ENCODE peak calls at places on chromosome 22, in nine cellular contexts. M is astrocyte of the spinal cord; R is Calu3; G is trophoblast cell; S is activated CD4-positive, alpha-beta T cell treated with anti-CD3 and anti-CD28 coated beads, Interleukin-2, amount 50 U/mL, for 24 hours; W is MG63; X is hepatic stellate cell; J is nucleus accumbens; U is A673. C is an unnamed sample.

GRCh38 chr22:50621948-50622722 is 5.8 kb downstream of the ARSA start:
- DNase-seq in R (peak), W (no peak), U (no peak), G (peak), M (no peak), X (no peak), J (no peak), S (no peak), C (no peak)

GRCh38 chr22:45877651-45878050 is 99.3 kb downstream of the WNT7B start:
- DNase-seq in S (no peak), M (no peak), J (no peak), W (no peak), R (no peak), U (no peak), X (no peak), G (no peak), C (no peak)

GRCh38 chr22:42365337-42365865 is 66.8 kb downstream of the NFAM1 start:
- DNase-seq in S (no peak), W (no peak), X (no peak), M (no peak), J (peak), G (peak), U (peak), R (no peak), C (no peak)

GRCh38 chr22:42747701-42748513 is 27.2 kb upstream of the A4GALT start:
- DNase-seq in M (peak), J (no peak), R (no peak), U (peak), G (no peak), S (no peak), X (peak), W (peak), C (no peak)

GRCh38 chr22:41285441-41285819 is 557 bp downstream of the RANGAP1 start:
- DNase-seq in W (peak), J (peak), M (peak), U (peak), R (peak), X (peak), S (peak), G (peak), C (no peak)

GRCh38 chr22:32457031-32457430 is 7.2 kb downstream of the BPIFC start:
- DNase-seq in J (no peak), S (no peak), R (no peak), U (no peak), X (no peak), W (no peak), M (no peak), G (no peak), C (no peak)

GRCh38 chr22:43201486-43202219 is 14.7 kb upstream of the TTLL12 start:
- DNase-seq in M (no peak), X (no peak), U (no peak), R (no peak), G (no peak), J (no peak), S (no peak), W (no peak), C (no peak)

GRCh38 chr22:29605236-29605850 is 1.9 kb downstream of the NF2 start:
- DNase-seq in J (no peak), W (no peak), M (no peak), X (no peak), R (no peak), S (no peak), G (peak), U (no peak), C (no peak)

GRCh38 chr22:33247758-33248157 is 189.6 kb upstream of the SYN3 start:
- DNase-seq in G (no peak), X (no peak), M (no peak), R (no peak), U (no peak), W (no peak), J (no peak), S (no peak), C (no peak)

GRCh38 chr22:37633693-37634504 is 5.6 kb upstream of the SH3BP1 start:
- DNase-seq in G (peak), S (no peak), M (peak), J (peak), W (peak), R (no peak), U (peak), X (peak), C (peak)

GRCh38 chr22:35352214-35353111 is 28.4 kb upstream of the HMOX1 start:
- DNase-seq in X (no peak), S (no peak), W (no peak), R (peak), M (no peak), U (no peak), J (peak), G (peak), C (no peak)

GRCh38 chr22:29310863-29311339 is 4.5 kb downstream of the GAS2L1 start:
- DNase-seq in J (peak), U (peak), S (no peak), M (peak), W (peak), X (peak), R (peak), G (peak), C (peak)

GRCh38 chr22:19407649-19408606 is 23.6 kb downstream of the HIRA start:
- DNase-seq in G (no peak), W (no peak), R (no peak), U (peak), X (no peak), J (no peak), M (no peak), S (no peak), C (no peak)

GRCh38 chr22:31647516-31647915 is 14.5 kb downstream of the PISD start:
- DNase-seq in U (no peak), S (no peak), J (no peak), X (no peak), W (no peak), R (no peak), G (peak), M (peak), C (no peak)

C was measured in GM18507.